ENCODE peak calls at places on chromosomes 13 and 19, in ten cellular contexts. S, K, T, F, I, R, H, D, P and E are unnamed samples.

GRCh38 chr19:29724741-29725140 is 9.7 kb upstream of the C19orf12 start:
- DNase-seq in S (no peak), K (no peak), T (no peak), F (no peak), I (no peak), R (no peak), H (no peak), D (no peak), P (no peak), E (no peak)

GRCh38 chr19:34253711-34254551 is 423 bp upstream of the GARRE1 start:
- DNase-seq in S (peak), K (peak), T (peak), F (no peak), I (no peak), R (no peak), H (no peak), D (no peak), P (no peak), E (peak)

GRCh38 chr19:33780746-33781145 is 15.9 kb upstream of the KCTD15 start:
- DNase-seq in S (no peak), K (no peak), T (no peak), F (no peak), I (no peak), R (no peak), H (no peak), D (no peak), P (no peak), E (no peak)

GRCh38 chr13:99590519-99591011 is 89.3 kb downstream of the TM9SF2 start:
- DNase-seq in S (no peak), K (no peak), T (no peak), F (no peak), I (no peak), R (peak), H (no peak), D (no peak), P (no peak), E (peak)

GRCh38 chr13:73657821-73658540 is 476.2 kb downstream of the KLF12 start:
- DNase-seq in S (no peak), K (peak), T (no peak), F (no peak), I (no peak), R (no peak), H (no peak), D (no peak), P (peak), E (peak)

GRCh38 chr13:44921931-44922758 is 67.1 kb downstream of the NUFIP1 start:
- DNase-seq in S (peak), K (peak), T (no peak), F (peak), I (peak), R (peak), H (peak), D (peak), P (peak), E (peak)

GRCh38 chr13:75458696-75459422 is 23.1 kb downstream of the TBC1D4 start:
- DNase-seq in S (peak), K (no peak), T (no peak), F (no peak), I (no peak), R (no peak), H (no peak), D (no peak), P (peak), E (no peak)

GRCh38 chr13:33383724-33384577 is 98.4 kb upstream of the STARD13 start:
- DNase-seq in S (no peak), K (no peak), T (no peak), F (no peak), I (no peak), R (no peak), H (no peak), D (no peak), P (peak), E (no peak)

GRCh38 chr19:51159656-51160055 is 17.6 kb downstream of the SIGLEC7 start:
- DNase-seq in S (no peak), K (no peak), T (no peak), F (no peak), I (no peak), R (no peak), H (no peak), D (no peak), P (no peak), E (no peak)

GRCh38 chr19:7199613-7200533 is 94.3 kb downstream of the INSR start:
- DNase-seq in S (peak), K (no peak), T (no peak), F (no peak), I (no peak), R (no peak), H (peak), D (no peak), P (peak), E (peak)

GRCh38 chr19:47860602-47861297 is 1.7 kb downstream of the TPRX2 start:
- DNase-seq in S (no peak), K (no peak), T (no peak), F (no peak), I (no peak), R (no peak), H (no peak), D (no peak), P (no peak), E (no peak)

GRCh38 chr19:53873451-53874383 is 6.0 kb downstream of the MYADM start:
- DNase-seq in S (no peak), K (no peak), T (no peak), F (no peak), I (no peak), R (no peak), H (no peak), D (no peak), P (no peak), E (no peak)

GRCh38 chr13:23905766-23906165 is 8.5 kb upstream of the C1QTNF9B start:
- DNase-seq in S (no peak), K (no peak), T (no peak), F (no peak), I (no peak), R (no peak), H (no peak), D (no peak), P (no peak), E (peak)

GRCh38 chr13:86383561-86383960 is 584.3 kb upstream of the SLITRK6 start:
- DNase-seq in S (no peak), K (no peak), T (no peak), F (no peak), I (no peak), R (no peak), H (no peak), D (no peak), P (no peak), E (no peak)

GRCh38 chr19:12983561-12984142 is 11.6 kb upstream of the NFIX start:
- DNase-seq in S (peak), K (no peak), T (peak), F (peak), I (no peak), R (peak), H (peak), D (no peak), P (peak), E (peak)
- H3K4me3 ChIP-seq in S (no peak), K (peak), T (no peak), F (peak), I (peak), R (peak), H (peak), D (peak), P (no peak), E (peak)

GRCh38 chr19:42132030-42132628 is at the start of gene POU2F2:
- DNase-seq in S (peak), K (peak), T (peak), F (no peak), I (no peak), R (no peak), H (no peak), D (no peak), P (no peak), E (no peak)

GRCh38 chr19:42131149-42132029 is 857 bp downstream of the POU2F2 start:
- DNase-seq in S (no peak), K (no peak), T (no peak), F (no peak), I (no peak), R (no peak), H (no peak), D (no peak), P (no peak), E (peak)

GRCh38 chr19:42129399-42130253 is 2.6 kb downstream of the POU2F2 start:
- DNase-seq in S (peak), K (peak), T (no peak), F (peak), I (no peak), R (no peak), H (no peak), D (no peak), P (no peak), E (peak)

GRCh38 chr19:42132851-42133528 is 744 bp upstream of the POU2F2 start:
- DNase-seq in S (peak), K (no peak), T (peak), F (peak), I (no peak), R (no peak), H (peak), D (no peak), P (peak), E (peak)

DNA sequence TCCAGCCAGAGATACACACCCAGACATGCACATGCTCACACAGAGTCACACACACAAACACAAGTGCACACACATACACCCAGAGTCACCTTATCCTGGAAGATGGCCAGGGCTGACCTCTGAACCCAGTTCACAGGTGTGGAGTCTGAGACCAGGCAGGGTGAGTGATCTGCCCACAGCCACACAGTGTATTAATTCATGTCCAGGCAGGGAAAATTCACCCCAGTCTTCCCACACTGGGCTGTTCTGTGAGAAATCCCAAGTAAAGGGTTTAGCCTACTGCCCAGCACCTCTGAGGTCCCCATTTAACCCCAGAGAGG is 2.0 kb downstream of the POU2F2 start:
- DNase-seq in S (no peak), K (no peak), T (no peak), F (no peak), I (no peak), R (no peak), H (no peak), D (no peak), P (no peak), E (no peak)
- TF ChIP-seq CTCF in S (no peak), K (no peak), T (no peak), F (no peak), I (no peak), R (no peak), H (no peak), D (no peak), P (no peak), E (no peak)

DNA sequence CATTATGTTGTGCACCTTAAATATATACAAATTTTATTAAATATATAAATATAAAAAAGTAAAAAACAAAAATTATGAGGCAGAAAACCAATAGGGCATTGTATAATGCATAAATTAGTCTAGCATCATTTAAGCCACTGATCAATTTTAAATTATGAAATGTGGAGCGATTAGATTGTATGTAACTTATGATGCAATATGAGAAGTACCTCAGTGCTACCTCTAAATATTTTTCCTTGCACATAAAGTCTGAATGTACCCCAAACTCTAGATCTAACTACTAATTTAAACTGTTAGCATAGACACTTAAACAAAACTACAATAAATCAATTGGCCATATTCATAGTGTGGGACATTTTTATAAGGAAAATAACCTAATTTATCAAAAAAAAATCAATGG is 1178.5 kb upstream of the MIR17HG start:
- DNase-seq in S (no peak), K (no peak), T (no peak), F (no peak), I (no peak), R (no peak), H (no peak), D (no peak), P (no peak), E (no peak)
- H3K4me3 ChIP-seq in S (no peak), K (no peak), T (no peak), F (no peak), I (no peak), R (no peak), H (no peak), D (no peak), P (no peak), E (no peak)

GRCh38 chr13:26502826-26503225 is 54.7 kb upstream of the WASF3 start:
- DNase-seq in S (no peak), K (peak), T (no peak), F (peak), I (peak), R (peak), H (no peak), D (no peak), P (peak), E (peak)
- TF ChIP-seq CTCF in S (no peak), K (peak), T (no peak), F (no peak), I (peak), R (peak), H (no peak), D (no peak), P (no peak), E (peak)

DNA sequence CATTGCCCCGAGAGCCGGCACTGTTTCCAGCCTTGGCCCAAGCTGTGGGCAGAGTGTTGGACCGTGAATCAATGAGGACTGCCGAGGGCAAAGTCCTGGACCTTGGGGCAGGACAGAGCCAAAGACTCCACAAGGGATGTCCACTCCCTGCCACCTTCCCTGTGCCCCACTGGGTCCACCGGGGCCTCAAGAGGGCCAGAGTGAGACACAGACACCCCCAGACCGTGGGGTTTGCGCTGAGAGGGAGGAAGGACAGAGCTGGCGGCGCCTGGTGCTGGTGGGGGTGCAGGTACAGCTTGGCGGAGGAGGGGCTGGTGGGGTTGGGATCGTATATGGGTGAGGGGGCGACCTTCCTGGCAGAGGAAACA is 11.8 kb downstream of the MAST3 start:
- DNase-seq in S (peak), K (no peak), T (peak), F (no peak), I (no peak), R (no peak), H (no peak), D (no peak), P (peak), E (no peak)
- H3K4me3 ChIP-seq in S (no peak), K (peak), T (peak), F (peak), I (peak), R (peak), H (peak), D (peak), P (peak), E (peak)

GRCh38 chr13:45925151-45925550 is 73.6 kb upstream of the SIAH3 start:
- DNase-seq in S (no peak), K (no peak), T (no peak), F (no peak), I (no peak), R (peak), H (no peak), D (no peak), P (no peak), E (no peak)
- TF ChIP-seq CTCF in S (no peak), K (no peak), T (no peak), F (no peak), I (no peak), R (peak), H (no peak), D (no peak), P (no peak), E (no peak)

DNA sequence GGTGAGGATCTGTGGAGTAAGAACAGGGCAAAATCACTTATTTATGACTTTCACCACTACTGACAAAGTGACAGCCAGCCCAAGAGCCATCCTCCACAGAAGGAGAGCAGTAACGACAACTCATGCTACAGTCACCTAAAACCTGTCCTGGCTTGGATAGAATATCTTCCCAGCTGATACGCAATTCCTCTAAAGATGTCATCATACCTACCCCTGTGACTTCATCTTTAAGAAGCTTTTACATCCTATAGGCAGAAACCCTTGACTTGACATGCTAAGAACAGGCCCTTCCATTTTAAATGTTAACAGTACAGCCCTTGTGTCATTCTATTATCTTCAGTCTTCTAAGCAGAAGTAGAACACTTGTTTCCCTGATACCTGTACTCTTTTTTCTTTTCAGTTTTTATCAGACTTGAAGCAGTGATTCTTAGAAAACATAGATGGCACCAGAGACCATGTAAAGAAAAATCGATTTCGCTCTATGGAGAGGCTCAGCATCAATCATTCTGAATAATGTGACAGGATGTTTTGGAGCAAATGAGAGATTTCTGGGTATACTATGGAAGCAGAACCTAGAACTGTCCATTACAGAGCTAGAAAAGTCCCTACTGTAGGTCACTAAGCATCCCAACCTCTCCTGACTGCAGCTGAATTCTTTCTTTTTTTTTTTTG is 20.1 kb downstream of the STOML3 start:
- DNase-seq in S (no peak), K (no peak), T (no peak), F (peak), I (no peak), R (no peak), H (no peak), D (no peak), P (no peak), E (no peak)
- H3K4me3 ChIP-seq in S (no peak), K (no peak), T (no peak), F (no peak), I (no peak), R (no peak), H (no peak), D (no peak), P (no peak), E (no peak)

GRCh38 chr13:50779443-50780200 is 63.9 kb downstream of the DLEU7 start:
- DNase-seq in S (no peak), K (no peak), T (no peak), F (no peak), I (no peak), R (no peak), H (no peak), D (no peak), P (no peak), E (no peak)
- TF ChIP-seq CTCF in S (no peak), K (no peak), T (no peak), F (no peak), I (no peak), R (no peak), H (no peak), D (no peak), P (no peak), E (no peak)

DNA sequence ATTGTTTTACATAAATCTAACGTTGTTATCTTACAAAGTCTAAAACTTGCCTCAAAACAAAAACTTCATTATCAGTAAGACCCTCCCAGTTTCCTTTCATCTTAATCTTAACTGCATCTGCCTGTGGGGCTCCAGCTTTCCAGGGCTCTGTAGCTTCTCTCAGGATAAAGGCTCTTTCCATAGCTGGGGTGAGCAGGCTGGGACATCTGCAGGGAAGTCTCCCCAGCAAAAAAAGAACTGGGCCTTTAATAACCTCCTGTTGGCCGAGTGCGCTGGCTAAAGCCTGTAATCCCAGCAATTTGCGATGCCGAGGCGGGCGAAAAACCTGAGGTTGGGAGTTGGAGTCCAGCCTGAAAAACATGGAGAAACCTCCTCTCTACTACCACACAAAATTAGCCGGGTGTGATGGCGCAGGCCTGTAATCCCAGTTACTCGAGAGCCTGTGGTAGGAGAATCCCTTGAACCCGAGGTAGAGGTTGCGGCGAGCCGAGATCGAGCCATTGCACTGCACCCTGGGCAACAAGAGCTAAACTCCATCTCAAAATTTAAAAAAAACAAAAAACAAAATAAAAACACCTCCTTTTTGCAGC is 142.9 kb downstream of the ZNF737 start:
- DNase-seq in S (no peak), K (no peak), T (no peak), F (no peak), I (no peak), R (no peak), H (no peak), D (no peak), P (no peak), E (no peak)
- H3K4me3 ChIP-seq in S (no peak), K (peak), T (peak), F (no peak), I (peak), R (peak), H (no peak), D (no peak), P (no peak), E (peak)